ENCODE peak calls at places on chromosome 21, in eight cellular contexts. P is uterus, I is transverse colon, F is left lung, U is caudate nucleus, A is right cardiac atrium, C is neuronal stem cell, V is H9. L is an unnamed sample.

GRCh38 chr21:30305136-30305535 is 15.0 kb downstream of the KRTAP26-1 start:
- DNase-seq in P (no peak), I (no peak), F (no peak), U (no peak), A (no peak), C (no peak), V (no peak), L (no peak)

GRCh38 chr21:29423051-29423450 is 124.3 kb downstream of the BACH1 start:
- DNase-seq in P (no peak), I (no peak), F (no peak), U (no peak), A (no peak), C (no peak), V (no peak), L (no peak)

GRCh38 chr21:27725916-27726315 is 759.0 kb upstream of the ADAMTS5 start:
- DNase-seq in P (no peak), I (no peak), F (no peak), U (no peak), A (no peak), C (no peak), V (no peak), L (no peak)

GRCh38 chr21:14321042-14321441 is 61.9 kb downstream of the HSPA13 start:
- DNase-seq in P (no peak), I (no peak), F (no peak), U (no peak), A (no peak), C (no peak), V (no peak), L (no peak)

GRCh38 chr21:27681038-27681437 is 714.1 kb upstream of the ADAMTS5 start:
- DNase-seq in P (no peak), I (no peak), F (no peak), U (no peak), A (no peak), C (no peak), V (no peak), L (no peak)

GRCh38 chr21:37028579-37028978 is 22.1 kb downstream of the RIPPLY3 start:
- DNase-seq in P (no peak), I (no peak), F (no peak), U (no peak), A (no peak), C (no peak), V (no peak), L (no peak)

GRCh38 chr21:15631342-15631741 is 98.4 kb upstream of the USP25 start:
- DNase-seq in P (no peak), I (no peak), F (no peak), U (no peak), A (no peak), C (no peak), V (no peak), L (no peak)

GRCh38 chr21:41369105-41369914 is 7.5 kb downstream of the MX2 start:
- DNase-seq in P (peak; percentile 31), I (no peak), F (no peak), U (no peak), A (peak; percentile 48), C (peak; percentile 56), V (peak; percentile 80), L (peak; percentile 89)

GRCh38 chr21:41501919-41502318 is 6.0 kb downstream of the TMPRSS2 start:
- DNase-seq in P (no peak), I (no peak), F (no peak), U (no peak), A (no peak), C (no peak), V (no peak), L (no peak)

GRCh38 chr21:35775778-35776515 is 284.4 kb downstream of the SETD4 start:
- DNase-seq in P (no peak), I (no peak), F (no peak), U (no peak), A (no peak), C (no peak), V (no peak), L (no peak)

GRCh38 chr21:15852146-15852545 is 122.4 kb downstream of the USP25 start:
- DNase-seq in P (no peak), I (no peak), F (no peak), U (no peak), A (no peak), C (no peak), V (no peak), L (no peak)

GRCh38 chr21:16587141-16587570 is 857.4 kb downstream of the USP25 start:
- DNase-seq in P (peak; percentile 60), I (peak; percentile 60), F (no peak), U (peak; percentile 68), A (peak; percentile 36), C (no peak), V (peak; percentile 41), L (no peak)

GRCh38 chr21:17089121-17089520 is 423.7 kb upstream of the CXADR start:
- DNase-seq in P (no peak), I (no peak), F (no peak), U (no peak), A (no peak), C (no peak), V (no peak), L (no peak)

GRCh38 chr21:35922618-35923017 is 137.7 kb downstream of the SETD4 start:
- DNase-seq in P (no peak), I (no peak), F (no peak), U (no peak), A (no peak), C (no peak), V (no peak), L (no peak)

GRCh38 chr21:31509108-31510017 is 150.1 kb upstream of the SOD1 start:
- DNase-seq in P (no peak), I (peak; percentile 29), F (no peak), U (peak; percentile 45), A (no peak), C (no peak), V (peak; percentile 78), L (no peak)

GRCh38 chr21:25842925-25843324 is 108.2 kb downstream of the GABPA start:
- DNase-seq in P (no peak), I (no peak), F (no peak), U (peak; percentile 31), A (no peak), C (no peak), V (no peak), L (no peak)

GRCh38 chr21:37074546-37074945 is 1.5 kb downstream of the TTC3 start:
- DNase-seq in P (no peak), I (no peak), F (no peak), U (no peak), A (no peak), C (no peak), V (no peak), L (no peak)

GRCh38 chr21:36076878-36077658 is 7.2 kb downstream of the CBR1 start:
- DNase-seq in P (no peak), I (peak; percentile 53), F (no peak), U (no peak), A (no peak), C (no peak), V (no peak), L (no peak)

GRCh38 chr21:39048064-39048463 is 135.2 kb downstream of the PSMG1 start:
- DNase-seq in P (no peak), I (peak; percentile 65), F (no peak), U (no peak), A (peak; percentile 48), C (peak; percentile 83), V (peak; percentile 86), L (no peak)

DNA sequence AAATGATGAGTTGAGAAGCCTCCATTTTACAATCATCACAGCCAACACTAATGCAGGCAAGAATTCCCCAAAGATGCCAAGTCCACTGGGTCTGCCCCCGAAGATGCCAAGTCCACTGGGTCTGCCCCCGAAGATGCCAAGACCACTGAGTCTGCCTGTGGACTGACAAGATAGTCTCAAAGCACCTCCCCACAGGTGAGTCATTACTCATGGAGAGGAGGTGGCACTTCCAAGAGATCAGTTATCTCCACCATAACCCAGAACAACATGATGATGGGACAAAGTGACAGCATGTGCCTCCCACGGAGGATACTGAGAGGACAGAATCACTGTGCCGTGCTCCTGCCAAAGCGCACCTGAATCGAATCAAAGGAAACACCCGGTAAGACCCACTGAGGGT is 4.8 kb downstream of the PTTG1IP start:
- DNase-seq in P (no peak), I (no peak), F (peak; percentile 18), U (no peak), A (no peak), C (no peak), V (no peak), L (no peak)
- H3K27ac ChIP-seq in P (peak overlapping the region; percentile 81), I (peak overlapping the region; percentile 97), F (peak overlapping the region; percentile 98), U (no peak overlapping the region), A (peak overlapping the region; percentile 37), C (no peak overlapping the region), V (no peak overlapping the region), L (peak overlapping the region; percentile 97)

GRCh38 chr21:46122758-46123683 is 25.1 kb downstream of the COL6A2 start:
- DNase-seq in P (peak; percentile 14), I (peak; percentile 5), F (peak; percentile 18), U (no peak), A (no peak), C (no peak), V (no peak), L (peak; percentile 37)
- H3K27ac ChIP-seq in P (no peak overlapping the region), I (no peak overlapping the region), F (no peak overlapping the region), U (no peak overlapping the region), A (no peak overlapping the region), C (no peak overlapping the region), V (no peak overlapping the region), L (no peak overlapping the region)

DNA sequence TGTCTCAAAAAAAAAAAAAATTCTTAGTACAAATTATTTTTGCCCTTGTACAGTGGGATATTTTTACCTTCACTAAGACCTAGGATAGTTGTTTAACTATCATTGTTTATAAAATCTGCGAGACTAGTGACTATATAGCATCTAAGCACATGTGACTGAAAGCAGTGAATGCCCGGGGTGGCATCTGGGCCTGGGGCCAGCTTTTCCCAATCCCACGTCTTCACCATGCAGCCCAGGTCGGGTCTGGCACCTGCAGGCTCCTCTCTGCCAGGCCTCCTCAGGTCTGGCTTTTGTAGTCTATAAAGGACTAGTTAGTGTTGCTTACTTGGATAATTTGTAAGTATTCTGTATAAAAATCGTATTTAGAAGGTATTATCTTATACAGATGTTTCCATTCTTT is 40.8 kb downstream of the CBS start:
- DNase-seq in P (no peak), I (no peak), F (no peak), U (no peak), A (no peak), C (no peak), V (no peak), L (peak; percentile 29)
- H3K27ac ChIP-seq in P (no peak overlapping the region), I (no peak overlapping the region), F (no peak overlapping the region), U (no peak overlapping the region), A (no peak overlapping the region), C (no peak overlapping the region), V (no peak overlapping the region), L (no peak overlapping the region)

GRCh38 chr21:44955141-44955802 is 15.4 kb downstream of the SLX9 start:
- DNase-seq in P (no peak), I (no peak), F (no peak), U (peak; percentile 38), A (peak; percentile 19), C (no peak), V (no peak), L (peak; percentile 71)

GRCh38 chr21:44954281-44954771 is 14.5 kb downstream of the SLX9 start:
- DNase-seq in P (no peak), I (no peak), F (no peak), U (no peak), A (peak; percentile 16), C (no peak), V (no peak), L (peak; percentile 56)

GRCh38 chr21:44956356-44957046 is 16.7 kb downstream of the SLX9 start:
- DNase-seq in P (no peak), I (no peak), F (no peak), U (no peak), A (peak; percentile 16), C (no peak), V (no peak), L (peak; percentile 71)

GRCh38 chr21:44957047-44957831 is 17.4 kb downstream of the SLX9 start:
- DNase-seq in P (no peak), I (no peak), F (no peak), U (no peak), A (no peak), C (no peak), V (no peak), L (peak; percentile 56)

GRCh38 chr21:44955803-44956175 is 16.0 kb downstream of the SLX9 start:
- DNase-seq in P (no peak), I (no peak), F (no peak), U (no peak), A (peak; percentile 11), C (no peak), V (no peak), L (peak; percentile 55)
- H3K27ac ChIP-seq in P (no peak overlapping the region), I (no peak overlapping the region), F (no peak overlapping the region), U (no peak overlapping the region), A (no peak overlapping the region), C (no peak overlapping the region), V (no peak overlapping the region), L (peak overlapping the region; percentile 37)